ENCODE peak calls at places on chromosomes 3 and 15, in eight cellular contexts. L, I, G, X, S, J, W and T are unnamed samples.

GRCh38 chr3:101151286-101151901 is 158.2 kb upstream of the ABI3BP start:
- DNase-seq in L (peak; percentile 46), W (peak; percentile 61), X (no peak), S (no peak), J (no peak), G (peak; percentile 78), I (peak; percentile 55), T (no peak)

GRCh38 chr3:14148041-14148985 is 23.5 kb downstream of the TMEM43 start:
- DNase-seq in S (no peak), I (no peak), W (no peak), G (no peak), L (no peak), J (no peak), X (peak; percentile 45), T (no peak)

GRCh38 chr15:38406451-38406850 is 47.5 kb upstream of the FAM98B start:
- DNase-seq in L (no peak), W (no peak), X (no peak), J (peak; percentile 58), I (no peak), G (peak; percentile 19), S (no peak), T (no peak)

GRCh38 chr15:76904461-76905012 is 603 bp downstream of the SCAPER start:
- DNase-seq in J (peak; percentile 16), L (peak; percentile 13), I (no peak), W (peak; percentile 10), G (peak; percentile 41), X (no peak), S (no peak), T (no peak)

GRCh38 chr15:61556037-61556648 is 327.0 kb upstream of the RORA start:
- DNase-seq in X (no peak), J (peak; percentile 3), S (no peak), L (peak; percentile 6), W (peak; percentile 8), G (peak; percentile 19), I (peak; percentile 37), T (no peak)

GRCh38 chr3:28840976-28841376 is 439.9 kb upstream of the RBMS3 start:
- DNase-seq in J (no peak), G (no peak), X (no peak), S (no peak), L (no peak), W (no peak), I (no peak), T (no peak)

GRCh38 chr3:141941093-141941492 is 64.7 kb downstream of the ATP1B3 start:
- DNase-seq in X (no peak), L (no peak), G (no peak), S (peak; percentile 20), J (no peak), W (no peak), I (no peak), T (no peak)

GRCh38 chr3:110521019-110521418 is 550.6 kb upstream of the NECTIN3 start:
- DNase-seq in W (peak; percentile 87), J (peak; percentile 98), G (peak; percentile 96), X (no peak), I (peak; percentile 99), S (no peak), L (peak; percentile 98), T (peak; percentile 85)

GRCh38 chr3:49602877-49603411 is 48.7 kb downstream of the BSN start:
- DNase-seq in G (no peak), J (no peak), I (no peak), L (no peak), S (no peak), X (peak; percentile 76), W (no peak), T (no peak)

GRCh38 chr15:78075490-78076230 is 1.9 kb downstream of the TBC1D2B start:
- DNase-seq in L (peak; percentile 92), J (peak; percentile 95), W (peak; percentile 96), G (peak; percentile 89), I (peak; percentile 94), X (peak; percentile 43), S (peak; percentile 82), T (peak; percentile 73)

GRCh38 chr15:68614621-68615035 is 35.8 kb downstream of the CORO2B start:
- DNase-seq in J (no peak), W (no peak), S (no peak), G (no peak), X (no peak), L (peak; percentile 45), I (peak; percentile 30), T (no peak)

GRCh38 chr3:126947429-126947828 is 35.5 kb upstream of the PLXNA1 start:
- DNase-seq in L (no peak), G (no peak), W (no peak), J (no peak), I (no peak), X (no peak), S (no peak), T (no peak)

GRCh38 chr3:127820221-127820870 is 2.0 kb downstream of the MGLL start:
- DNase-seq in I (no peak), W (peak; percentile 49), X (no peak), G (peak; percentile 83), J (peak; percentile 46), L (peak; percentile 21), S (no peak), T (no peak)

GRCh38 chr15:56425976-56426375 is 39.0 kb downstream of the MNS1 start:
- DNase-seq in W (no peak), G (peak; percentile 4), I (no peak), J (no peak), L (no peak), X (no peak), S (no peak), T (no peak)

GRCh38 chr3:28050120-28050519 is 191.3 kb upstream of the CMC1 start:
- DNase-seq in G (no peak), J (no peak), W (no peak), S (no peak), L (no peak), I (no peak), X (no peak), T (no peak)

GRCh38 chr3:113051827-113052226 is 61.0 kb downstream of the GTPBP8 start:
- DNase-seq in L (peak; percentile 21), J (no peak), W (no peak), G (peak; percentile 40), X (no peak), I (no peak), S (no peak), T (no peak)

GRCh38 chr3:121885386-121885785 is 8.8 kb upstream of the SLC15A2 start:
- DNase-seq in J (peak; percentile 1), L (peak; percentile 4), G (no peak), W (peak; percentile 3), X (no peak), I (peak; percentile 9), S (no peak), T (no peak)

GRCh38 chr3:177726807-177727206 is 529.5 kb upstream of the TBL1XR1 start:
- DNase-seq in S (no peak), G (no peak), X (no peak), L (no peak), J (no peak), I (no peak), W (no peak), T (no peak)

GRCh38 chr15:51232581-51232980 is 105.8 kb downstream of the CYP19A1 start:
- DNase-seq in J (no peak), I (no peak), W (no peak), G (no peak), L (no peak), X (no peak), S (no peak), T (no peak)

GRCh38 chr3:105527949-105528348 is 161.2 kb downstream of the ALCAM start:
- DNase-seq in G (peak; percentile 68), W (peak; percentile 10), L (no peak), S (no peak), I (no peak), J (peak; percentile 49), X (no peak), T (no peak)

GRCh38 chr3:119649764-119650163 is 10.6 kb downstream of the POPDC2 start:
- DNase-seq in X (no peak), S (no peak), I (peak; percentile 59), G (peak; percentile 42), W (no peak), L (peak; percentile 54), J (peak; percentile 61), T (no peak)

GRCh38 chr15:23877502-23878412 is 190.7 kb upstream of the NDN start:
- DNase-seq in J (no peak), X (no peak), I (peak; percentile 17), L (no peak), S (no peak), G (peak; percentile 1), W (no peak), T (no peak)

GRCh38 chr15:92164327-92165000 is 229.2 kb upstream of the ST8SIA2 start:
- DNase-seq in I (peak; percentile 43), L (peak; percentile 40), X (no peak), J (peak; percentile 20), S (no peak), W (peak; percentile 16), G (no peak), T (no peak)

DNA sequence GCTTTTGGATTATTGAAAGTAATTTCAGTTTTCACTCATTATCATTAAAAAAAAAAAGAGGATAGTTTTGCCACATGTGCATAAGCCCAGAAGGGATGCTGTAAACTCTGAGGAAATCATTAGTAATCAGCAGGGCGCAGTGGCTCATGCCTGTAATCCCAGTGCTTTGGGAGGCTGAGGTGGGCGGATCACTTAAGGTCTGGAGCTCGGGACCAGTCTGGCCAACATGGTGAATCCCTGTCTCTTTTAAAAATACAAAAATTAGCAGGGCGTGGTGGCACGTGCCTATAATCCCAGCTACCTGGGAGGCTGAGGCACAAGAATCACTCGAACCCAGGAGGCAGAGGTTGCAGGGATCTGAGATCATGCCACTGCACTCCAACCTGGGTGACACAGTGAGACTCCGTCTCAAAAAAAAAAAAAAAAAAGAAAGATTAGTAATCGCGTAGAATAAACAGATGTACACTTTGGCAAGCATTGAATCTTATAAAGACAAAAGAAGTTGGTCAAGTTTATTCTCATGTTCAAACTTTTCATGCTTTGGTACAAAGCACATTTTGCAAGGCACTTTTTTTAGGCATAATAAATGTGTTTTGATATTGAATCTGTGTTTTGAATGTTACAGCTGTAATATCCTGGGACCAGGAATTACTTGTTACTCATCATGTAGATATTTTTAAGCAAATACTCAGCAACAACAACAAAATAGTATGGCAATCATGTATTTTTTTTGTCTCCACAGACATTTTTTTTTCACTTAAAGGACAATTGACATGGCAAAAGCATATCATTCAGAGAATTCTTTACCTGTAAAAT is 93.2 kb upstream of the AGTR1 start:
- DNase-seq in L (peak; percentile 12), X (no peak), I (peak; percentile 39), S (no peak), G (peak; percentile 51), W (peak; percentile 42), J (peak; percentile 28), T (no peak)
- H3K4me3 ChIP-seq in L (no peak overlapping the region), X (no peak overlapping the region), I (no peak overlapping the region), S (no peak overlapping the region), G (no peak overlapping the region), W (no peak overlapping the region), J (no peak overlapping the region), T (no peak overlapping the region)

GRCh38 chr3:156532730-156533129 is 22.2 kb downstream of the SSR3 start:
- DNase-seq in W (no peak), J (no peak), L (no peak), I (no peak), S (no peak), G (no peak), X (no peak), T (no peak)
- H3K4me3 ChIP-seq in W (no peak overlapping the region), J (no peak overlapping the region), L (no peak overlapping the region), I (no peak overlapping the region), S (no peak overlapping the region), G (no peak overlapping the region), X (no peak overlapping the region), T (no peak overlapping the region)

GRCh38 chr3:147423601-147424324 is 14.6 kb downstream of the ZIC1 start:
- DNase-seq in W (no peak), G (no peak), L (no peak), J (no peak), I (no peak), S (no peak), X (no peak), T (no peak)
- H3K4me3 ChIP-seq in W (no peak overlapping the region), G (no peak overlapping the region), L (no peak overlapping the region), J (no peak overlapping the region), I (no peak overlapping the region), S (no peak overlapping the region), X (no peak overlapping the region), T (no peak overlapping the region)

GRCh38 chr3:51500632-51501131 is 867 bp upstream of the DCAF1 start:
- DNase-seq in W (no peak), X (peak; percentile 48), J (no peak), I (no peak), G (no peak), L (no peak), S (peak; percentile 68), T (no peak)
- H3K4me3 ChIP-seq in W (peak overlapping the region; percentile 44), X (peak overlapping the region; percentile 29), J (no peak overlapping the region), I (peak overlapping the region; percentile 39), G (peak overlapping the region; percentile 90), L (no peak overlapping the region), S (peak overlapping the region; percentile 34), T (no peak overlapping the region)